ENCODE peak calls at places on chromosomes 13 and 19, in four cellular contexts. D is stimulated activated CD8-positive, alpha-beta memory T cell treated with anti-CD3 and anti-CD28 coated beads, Interleukin-7, amount 100 ng/mL, for 1 hour; Q is fibroblast of lung; U is heart right ventricle. A is an unnamed sample.
A peak's percentile ranks its signal among the peaks of the same experiment; 100 is the strongest.

GRCh38 chr13:31885994-31886393 is 145.6 kb upstream of the FRY start:
- DNase-seq in D (no peak), Q (peak; percentile 28), U (peak; percentile 45), A (no peak)

GRCh38 chr13:20826810-20827560 is 53.2 kb upstream of the EEF1AKMT1 start:
- DNase-seq in D (no peak), Q (peak; percentile 54), U (no peak), A (no peak)

GRCh38 chr19:27997069-27997468 is 1215.9 kb downstream of the UQCRFS1 start:
- DNase-seq in D (no peak), Q (no peak), U (no peak), A (no peak)

GRCh38 chr19:1866693-1867358 is 3.4 kb upstream of the KLF16 start:
- DNase-seq in D (no peak), Q (no peak), U (no peak), A (no peak)

GRCh38 chr13:22061806-22062391 is 391.0 kb downstream of the FGF9 start:
- DNase-seq in D (no peak), Q (no peak), U (no peak), A (no peak)

GRCh38 chr13:43880451-43880850 is 747 bp downstream of the LACC1 start:
- DNase-seq in D (no peak), Q (no peak), U (no peak), A (no peak)

GRCh38 chr13:114142640-114143490 is 10.4 kb upstream of the RASA3 start:
- DNase-seq in D (peak; percentile 64), Q (no peak), U (no peak), A (no peak)

GRCh38 chr19:46412034-46412982 is 1.1 kb downstream of the CCDC8 start:
- DNase-seq in D (no peak), Q (no peak), U (no peak), A (no peak)

GRCh38 chr19:49340069-49340864 is 5.1 kb downstream of the CD37 start:
- DNase-seq in D (no peak), Q (no peak), U (peak; percentile 82), A (peak; percentile 26)

GRCh38 chr13:44516771-44517170 is 59.4 kb downstream of the TSC22D1 start:
- DNase-seq in D (no peak), Q (no peak), U (no peak), A (no peak)

GRCh38 chr19:55613396-55613795 is 7.9 kb downstream of the ZNF865 start:
- DNase-seq in D (no peak), Q (no peak), U (no peak), A (no peak)

GRCh38 chr19:18479964-18480723 is 41.7 kb downstream of the ELL start:
- DNase-seq in D (no peak), Q (peak; percentile 66), U (no peak), A (no peak)

GRCh38 chr13:34833562-34834182 is 108.4 kb upstream of the NBEA start:
- DNase-seq in D (no peak), Q (peak; percentile 32), U (no peak), A (no peak)

GRCh38 chr13:111423168-111423785 is 102.8 kb downstream of the TEX29 start:
- DNase-seq in D (no peak), Q (no peak), U (no peak), A (no peak)

GRCh38 chr13:92355213-92355612 is 871.4 kb upstream of the GPC6 start:
- DNase-seq in D (no peak), Q (peak; percentile 46), U (no peak), A (peak; percentile 44)

GRCh38 chr19:16095071-16095571 is 16.6 kb upstream of the RAB8A start:
- DNase-seq in D (no peak), Q (no peak), U (no peak), A (no peak)

GRCh38 chr19:58563034-58563573 is 4.7 kb upstream of the UBE2M start:
- DNase-seq in D (no peak), Q (no peak), U (no peak), A (peak; percentile 37)

GRCh38 chr13:46567671-46568070 is 14.7 kb downstream of the LRCH1 start:
- DNase-seq in D (no peak), Q (no peak), U (no peak), A (no peak)

GRCh38 chr19:36564391-36564790 is 8.7 kb downstream of the ZNF529 start:
- DNase-seq in D (no peak), Q (peak; percentile 59), U (no peak), A (peak; percentile 36)

GRCh38 chr19:18494267-18494607 is 27.6 kb downstream of the ELL start:
- DNase-seq in D (no peak), Q (peak; percentile 61), U (no peak), A (no peak)

GRCh38 chr13:44128522-44128921 is 245.1 kb upstream of the SERP2 start:
- DNase-seq in D (no peak), Q (peak; percentile 60), U (peak; percentile 52), A (peak; percentile 12)

GRCh38 chr13:50444726-50445125 is 398.8 kb downstream of the DLEU7 start:
- DNase-seq in D (no peak), Q (peak; percentile 77), U (no peak), A (peak; percentile 63)

GRCh38 chr13:94478913-94479312 is 569 bp downstream of the DCT start:
- DNase-seq in D (no peak), Q (no peak), U (no peak), A (no peak)

GRCh38 chr13:114005206-114005720 is 31.4 kb upstream of the C13orf46 start:
- DNase-seq in D (no peak), Q (no peak), U (no peak), A (no peak)

GRCh38 chr13:46523972-46524737 is 28.8 kb upstream of the LRCH1 start:
- DNase-seq in D (no peak), Q (no peak), U (no peak), A (no peak)

A was measured in astrocyte of the hippocampus.